ENCODE peak calls at places on chromosomes 7 and 10, in ten cellular contexts. Z is GM23248; T is neuronal stem cell; R is aorta; V is kidney; M is neural progenitor cell; B is CD8-positive, alpha-beta memory T cell; K is PC-3; E is endodermal cell; I is astrocyte. Y is an unnamed sample.

GRCh38 chr7:83162402-83163256 is at the start of gene PCLO:
- DNase-seq in Z (peak; percentile 53), T (peak; percentile 91), R (peak; percentile 53), V (peak; percentile 95), M (peak; percentile 97), B (peak; percentile 43), K (peak; percentile 96), E (peak; percentile 98), I (peak; percentile 56), Y (peak; percentile 63)

GRCh38 chr7:67866054-67866453 is 869.4 kb downstream of the TYW1 start:
- DNase-seq in Z (no peak), T (no peak), R (no peak), V (no peak), M (no peak), B (no peak), K (no peak), E (no peak), I (no peak), Y (no peak)

GRCh38 chr10:73183882-73184281 is 16.0 kb downstream of the FAM149B1 start:
- DNase-seq in Z (peak; percentile 87), T (no peak), R (no peak), V (no peak), M (no peak), B (no peak), K (no peak), E (no peak), I (peak; percentile 74), Y (no peak)

GRCh38 chr7:50555594-50556140 is 9.5 kb downstream of the DDC start:
- DNase-seq in Z (no peak), T (no peak), R (no peak), V (no peak), M (no peak), B (no peak), K (peak; percentile 7), E (no peak), I (no peak), Y (no peak)

GRCh38 chr10:107561136-107561650 is 396.7 kb upstream of the SORCS1 start:
- DNase-seq in Z (peak; percentile 68), T (no peak), R (no peak), V (no peak), M (no peak), B (no peak), K (no peak), E (no peak), I (peak; percentile 74), Y (no peak)

GRCh38 chr7:157818701-157819516 is 482.1 kb downstream of the DNAJB6 start:
- DNase-seq in Z (no peak), T (no peak), R (peak; percentile 27), V (peak; percentile 46), M (peak; percentile 36), B (no peak), K (no peak), E (no peak), I (no peak), Y (no peak)

GRCh38 chr7:113289140-113289740 is 170.9 kb upstream of the SMIM30 start:
- DNase-seq in Z (peak; percentile 79), T (peak; percentile 9), R (no peak), V (no peak), M (peak; percentile 66), B (no peak), K (peak; percentile 56), E (no peak), I (peak; percentile 18), Y (peak; percentile 28)

GRCh38 chr7:116670409-116671036 is 1.5 kb upstream of the MET start:
- DNase-seq in Z (no peak), T (no peak), R (no peak), V (no peak), M (no peak), B (no peak), K (no peak), E (no peak), I (peak; percentile 39), Y (no peak)

GRCh38 chr10:76251773-76252617 is 820.6 kb downstream of the LRMDA start:
- DNase-seq in Z (peak; percentile 86), T (no peak), R (peak; percentile 55), V (peak; percentile 94), M (no peak), B (no peak), K (no peak), E (no peak), I (peak; percentile 99), Y (no peak)

GRCh38 chr7:143372070-143372469 is 9.1 kb upstream of the ZYX start:
- DNase-seq in Z (no peak), T (no peak), R (peak; percentile 91), V (peak; percentile 59), M (no peak), B (peak; percentile 76), K (peak; percentile 81), E (peak; percentile 36), I (no peak), Y (peak; percentile 64)

GRCh38 chr7:137196665-137197064 is 146.9 kb downstream of the PTN start:
- DNase-seq in Z (no peak), T (no peak), R (no peak), V (no peak), M (no peak), B (no peak), K (no peak), E (no peak), I (no peak), Y (no peak)

GRCh38 chr7:101410743-101411476 is 48.2 kb downstream of the COL26A1 start:
- DNase-seq in Z (peak; percentile 63), T (peak; percentile 80), R (peak; percentile 50), V (peak; percentile 60), M (peak; percentile 92), B (no peak), K (peak; percentile 13), E (peak; percentile 97), I (no peak), Y (peak; percentile 20)

GRCh38 chr7:151524845-151525244 is 5.2 kb upstream of the RHEB start:
- DNase-seq in Z (no peak), T (no peak), R (no peak), V (no peak), M (no peak), B (no peak), K (no peak), E (no peak), I (no peak), Y (no peak)

GRCh38 chr10:101666025-101666424 is 28.9 kb downstream of the FBXW4 start:
- DNase-seq in Z (no peak), T (no peak), R (no peak), V (no peak), M (peak; percentile 24), B (no peak), K (no peak), E (no peak), I (no peak), Y (no peak)

GRCh38 chr10:20993387-20994170 is 96.5 kb upstream of the NEBL start:
- DNase-seq in Z (peak; percentile 9), T (no peak), R (no peak), V (no peak), M (no peak), B (no peak), K (peak; percentile 86), E (no peak), I (peak; percentile 72), Y (no peak)

DNA sequence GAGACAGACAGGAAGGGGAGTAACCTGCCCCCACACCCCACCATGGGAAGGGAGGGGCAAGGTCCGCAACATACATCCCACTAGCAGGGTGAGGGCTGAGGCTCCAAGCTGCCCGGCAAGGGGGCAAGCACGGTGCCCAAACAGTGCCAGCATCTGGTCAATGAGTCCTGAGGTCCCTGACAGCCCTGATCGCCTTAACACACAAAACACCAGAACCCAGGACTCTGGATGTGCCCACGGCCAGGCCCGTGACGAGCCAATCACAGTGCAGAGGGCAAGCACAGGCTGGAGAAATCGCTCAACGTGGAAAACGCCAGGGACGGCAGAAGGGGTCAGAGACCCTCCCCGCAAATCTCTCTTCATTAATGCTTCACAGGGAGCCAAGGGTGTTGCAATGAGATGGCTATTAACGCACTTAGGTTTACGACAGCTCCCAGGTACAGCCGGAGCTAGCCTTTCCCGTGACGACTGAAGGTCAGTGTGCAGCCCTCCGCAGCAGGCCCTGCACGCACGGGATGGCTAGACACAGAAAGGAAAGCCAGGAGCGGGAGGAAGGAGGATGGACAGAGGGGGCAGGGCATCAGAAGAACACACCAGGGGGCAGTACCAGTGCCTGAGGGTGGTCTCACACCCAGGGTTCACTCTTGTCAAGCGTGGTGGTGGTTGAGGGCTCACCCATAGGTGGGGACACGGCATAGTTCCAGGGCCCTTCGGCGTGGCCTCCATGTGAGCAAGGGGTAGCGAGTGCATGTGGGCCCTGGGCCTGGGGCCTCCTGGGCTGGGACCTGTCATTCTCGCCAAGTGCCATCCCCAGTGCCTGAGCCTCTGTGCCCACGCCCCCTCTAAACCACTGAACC is 220.5 kb downstream of the MAD1L1 start:
- DNase-seq in Z (no peak), T (no peak), R (peak; percentile 37), V (peak; percentile 60), M (no peak), B (no peak), K (no peak), E (no peak), I (no peak), Y (no peak)
- H3K27ac ChIP-seq in Z (no peak overlapping the region), T (no peak overlapping the region), R (no peak overlapping the region), V (no peak overlapping the region), M (no peak overlapping the region), B (no peak overlapping the region), K (no peak overlapping the region), E (no peak overlapping the region), I (no peak overlapping the region), Y (no peak overlapping the region)

GRCh38 chr10:132273304-132273944 is 34.3 kb downstream of the STK32C start:
- DNase-seq in Z (no peak), T (no peak), R (no peak), V (no peak), M (no peak), B (no peak), K (no peak), E (no peak), I (no peak), Y (no peak)
- H3K4me1 ChIP-seq in Z (peaks cover 3% of the 10 kb centered on the region), T (peaks cover 12% of the 10 kb centered on the region), R (no peaks in the 10 kb centered on the region), V (peaks cover 6% of the 10 kb centered on the region), M (no peaks in the 10 kb centered on the region), B (no peaks in the 10 kb centered on the region), K (no peaks in the 10 kb centered on the region), E (no peaks in the 10 kb centered on the region), I (peaks cover 3% of the 10 kb centered on the region), Y (no peaks in the 10 kb centered on the region)

GRCh38 chr10:13586676-13587355 is at the start of gene PRPF18:
- DNase-seq in Z (peak; percentile 94), T (peak; percentile 81), R (peak; percentile 95), V (peak; percentile 97), M (peak; percentile 94), B (peak; percentile 94), K (peak; percentile 85), E (peak; percentile 97), I (peak; percentile 84), Y (peak; percentile 95)
- H3K27ac ChIP-seq in Z (no peak within 1 kb of the TSS), T (no peak within 1 kb of the TSS), R (no peak within 1 kb of the TSS), V (no peak within 1 kb of the TSS), M (no peak within 1 kb of the TSS), B (peak within 1 kb of the TSS; percentile 76), K (no peak within 1 kb of the TSS), E (no peak within 1 kb of the TSS), I (peak within 1 kb of the TSS; percentile 32), Y (no peak within 1 kb of the TSS)

DNA sequence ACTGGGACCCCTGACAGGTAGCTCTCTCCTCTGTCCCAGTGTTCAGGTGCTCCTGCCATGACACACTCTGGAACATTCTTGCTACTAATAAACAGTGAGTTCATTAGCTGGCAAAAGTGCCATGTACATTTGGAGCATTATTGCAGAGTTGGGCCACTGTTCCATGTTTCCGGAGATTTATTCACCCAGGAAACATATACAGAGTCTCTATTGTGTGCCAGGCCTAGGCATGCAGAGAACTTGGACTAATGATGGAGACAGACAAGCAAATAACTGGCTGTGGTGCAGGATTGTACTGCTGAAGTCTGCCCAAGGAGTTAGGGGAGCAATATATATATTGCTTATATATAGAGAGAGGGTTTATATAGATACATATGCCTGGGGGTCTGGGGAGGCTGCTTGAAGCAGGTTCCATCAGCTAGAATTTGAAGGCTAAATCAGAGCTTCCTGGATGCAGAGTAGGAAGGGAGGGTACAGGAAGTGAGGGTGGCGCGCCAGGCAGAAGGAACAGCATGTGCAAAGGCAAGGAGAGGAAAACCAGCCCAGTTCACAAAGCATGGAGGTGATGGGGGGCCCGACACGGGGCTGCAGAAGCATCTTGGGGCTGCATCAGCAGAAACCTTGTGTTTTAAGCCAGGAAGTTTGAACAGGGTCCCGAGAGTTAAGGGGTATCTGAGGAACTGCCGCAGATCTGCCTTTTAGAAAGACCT is 22.7 kb upstream of the EEPD1 start:
- DNase-seq in Z (no peak), T (no peak), R (no peak), V (no peak), M (no peak), B (no peak), K (no peak), E (peak; percentile 35), I (no peak), Y (no peak)
- H3K4me1 ChIP-seq in Z (peaks cover 8% of the 10 kb centered on the region), T (no peaks in the 10 kb centered on the region), R (no peaks in the 10 kb centered on the region), V (peaks cover 4% of the 10 kb centered on the region), M (no peaks in the 10 kb centered on the region), B (no peaks in the 10 kb centered on the region), K (peaks cover 19% of the 10 kb centered on the region), E (no peaks in the 10 kb centered on the region), I (peaks cover 13% of the 10 kb centered on the region), Y (peaks cover 28% of the 10 kb centered on the region)